ENCODE peak calls at places on chromosomes 4 and X, in nine cellular contexts. A, P, Q, W, K, U, D, M and T are unnamed samples.

GRCh38 chr4:165398570-165398969 is 19.8 kb downstream of the CPE start:
- DNase-seq in A (no peak), P (peak; percentile 78), Q (peak; percentile 98), W (no peak), K (peak; percentile 48), U (no peak), D (no peak), M (peak; percentile 56), T (no peak)

GRCh38 chr4:77734928-77735327 is 84.2 kb downstream of the CNOT6L start:
- DNase-seq in A (no peak), P (no peak), Q (no peak), W (no peak), K (no peak), U (no peak), D (peak; percentile 39), M (peak; percentile 4), T (no peak)

GRCh38 chr4:26762650-26763049 is 98.0 kb upstream of the STIM2 start:
- DNase-seq in A (no peak), P (no peak), Q (no peak), W (no peak), K (no peak), U (no peak), D (no peak), M (no peak), T (no peak)

GRCh38 chr4:143207555-143207954 is 22.8 kb downstream of the USP38 start:
- DNase-seq in A (no peak), P (no peak), Q (peak; percentile 38), W (no peak), K (no peak), U (no peak), D (no peak), M (no peak), T (no peak)

GRCh38 chrX:10620121-10620699 is at the start of gene MID1:
- DNase-seq in A (no peak), P (peak; percentile 83), Q (peak; percentile 18), W (no peak), K (peak; percentile 25), U (no peak), D (no peak), M (no peak), T (peak; percentile 23)

GRCh38 chr4:185573651-185574199 is 38.4 kb upstream of the PDLIM3 start:
- DNase-seq in A (no peak), P (no peak), Q (no peak), W (no peak), K (peak; percentile 6), U (no peak), D (no peak), M (peak; percentile 84), T (no peak)

GRCh38 chrX:64885850-64886249 is 90.4 kb downstream of the ZC4H2 start:
- DNase-seq in A (no peak), P (no peak), Q (no peak), W (no peak), K (no peak), U (no peak), D (no peak), M (no peak), T (no peak)

GRCh38 chrX:11064851-11065600 is 46.1 kb upstream of the HCCS start:
- DNase-seq in A (no peak), P (no peak), Q (no peak), W (no peak), K (no peak), U (no peak), D (no peak), M (peak; percentile 7), T (no peak)

GRCh38 chrX:72120798-72121197 is 10.9 kb downstream of the RTL5 start:
- DNase-seq in A (no peak), P (no peak), Q (no peak), W (no peak), K (no peak), U (no peak), D (no peak), M (no peak), T (no peak)

GRCh38 chr4:168917150-168917779 is 92.8 kb downstream of the CBR4 start:
- DNase-seq in A (no peak), P (no peak), Q (peak; percentile 41), W (no peak), K (no peak), U (no peak), D (no peak), M (peak; percentile 31), T (no peak)

GRCh38 chrX:41823402-41823801 is 99.4 kb downstream of the GPR82 start:
- DNase-seq in A (no peak), P (no peak), Q (no peak), W (no peak), K (no peak), U (no peak), D (no peak), M (no peak), T (no peak)

GRCh38 chr4:173013232-173013932 is 155.2 kb upstream of the GALNT7 start:
- DNase-seq in A (peak; percentile 20), P (peak; percentile 78), Q (no peak), W (peak; percentile 17), K (no peak), U (peak; percentile 32), D (peak; percentile 32), M (no peak), T (no peak)

GRCh38 chr4:3409571-3410091 is 32.1 kb upstream of the HGFAC start:
- DNase-seq in A (no peak), P (peak; percentile 29), Q (no peak), W (no peak), K (no peak), U (no peak), D (no peak), M (no peak), T (peak; percentile 34)

GRCh38 chrX:15721911-15722310 is 16.2 kb upstream of the CA5B start:
- DNase-seq in A (no peak), P (no peak), Q (no peak), W (no peak), K (no peak), U (no peak), D (no peak), M (no peak), T (no peak)

GRCh38 chr4:152323221-152323620 is 212.7 kb downstream of the FBXW7 start:
- DNase-seq in A (no peak), P (no peak), Q (no peak), W (no peak), K (no peak), U (no peak), D (no peak), M (no peak), T (no peak)

GRCh38 chrX:75522565-75523411 is at the start of gene ZDHHC15:
- DNase-seq in A (peak; percentile 17), P (peak; percentile 84), Q (peak; percentile 64), W (peak; percentile 7), K (peak; percentile 72), U (peak; percentile 61), D (peak; percentile 11), M (no peak), T (no peak)

GRCh38 chr4:14965071-14965470 is 37.2 kb upstream of the CPEB2 start:
- DNase-seq in A (no peak), P (no peak), Q (no peak), W (no peak), K (no peak), U (no peak), D (no peak), M (no peak), T (no peak)

GRCh38 chr4:54384563-54384962 is 155.5 kb downstream of the PDGFRA start:
- DNase-seq in A (no peak), P (no peak), Q (peak; percentile 21), W (no peak), K (no peak), U (no peak), D (no peak), M (no peak), T (peak; percentile 56)

GRCh38 chr4:123821861-123822260 is 425.3 kb downstream of the SPRY1 start:
- DNase-seq in A (no peak), P (no peak), Q (no peak), W (no peak), K (no peak), U (no peak), D (no peak), M (no peak), T (no peak)

GRCh38 chr4:9923195-9923812 is 98.0 kb downstream of the SLC2A9 start:
- DNase-seq in A (no peak), P (no peak), Q (no peak), W (no peak), K (no peak), U (no peak), D (no peak), M (no peak), T (no peak)

GRCh38 chr4:129379429-129379828 is 283.5 kb downstream of the C4orf33 start:
- DNase-seq in A (no peak), P (no peak), Q (no peak), W (no peak), K (no peak), U (no peak), D (no peak), M (no peak), T (no peak)

GRCh38 chrX:20028588-20028987 is 37.7 kb upstream of the BCLAF3 start:
- DNase-seq in A (no peak), P (no peak), Q (no peak), W (no peak), K (no peak), U (no peak), D (no peak), M (no peak), T (no peak)

GRCh38 chr4:69984030-69984443 is 11.7 kb upstream of the STATH start:
- DNase-seq in A (no peak), P (peak; percentile 1), Q (peak; percentile 63), W (no peak), K (peak; percentile 2), U (no peak), D (no peak), M (no peak), T (no peak)

GRCh38 chrX:151680805-151681204 is 14.5 kb upstream of the PRRG3 start:
- DNase-seq in A (no peak), P (peak; percentile 59), Q (peak; percentile 0), W (peak; percentile 19), K (peak; percentile 20), U (peak; percentile 53), D (no peak), M (no peak), T (peak; percentile 67)

GRCh38 chr4:111806331-111806730 is 338.9 kb upstream of the FAM241A start:
- DNase-seq in A (no peak), P (no peak), Q (no peak), W (no peak), K (no peak), U (no peak), D (no peak), M (no peak), T (no peak)

GRCh38 chr4:7487998-7488671 is 53.4 kb upstream of the PSAPL1 start:
- DNase-seq in A (no peak), P (peak; percentile 77), Q (no peak), W (no peak), K (no peak), U (no peak), D (no peak), M (no peak), T (no peak)